ENCODE peak calls at places on chromosomes 11 and 22, in ten cellular contexts. One of them, this sample, is unnamed.

GRCh38 chr11:2098691-2099522 is 40.3 kb downstream of the IGF2 start:
- DNase-seq in heart right ventricle: no peak
- DNase-seq in AG09309: no peak
- DNase-seq in brain microvascular endothelial cell: no peak
- DNase-seq in MM.1S: no peak
- DNase-seq in astrocyte of the spinal cord: no peak
- DNase-seq in NB4: no peak
- DNase-seq in CD8-positive, alpha-beta T cell: no peak
- DNase-seq in ovary: no peak
- DNase-seq in DND-41: no peak
- DNase-seq in this sample: no peak

GRCh38 chr11:45872513-45873356 is 12.7 kb upstream of the MAPK8IP1 start:
- DNase-seq in NB4: peak
- DNase-seq in CD8-positive, alpha-beta T cell: peak
- DNase-seq in AG09309: peak
- DNase-seq in heart right ventricle: peak
- DNase-seq in ovary: no peak
- DNase-seq in brain microvascular endothelial cell: peak
- DNase-seq in MM.1S: no peak
- DNase-seq in astrocyte of the spinal cord: peak
- DNase-seq in DND-41: peak
- DNase-seq in this sample: no peak

GRCh38 chr11:125351868-125352250 is 144.2 kb downstream of the FEZ1 start:
- DNase-seq in CD8-positive, alpha-beta T cell: no peak
- DNase-seq in ovary: no peak
- DNase-seq in astrocyte of the spinal cord: no peak
- DNase-seq in brain microvascular endothelial cell: no peak
- DNase-seq in heart right ventricle: no peak
- DNase-seq in MM.1S: no peak
- DNase-seq in AG09309: no peak
- DNase-seq in NB4: no peak
- DNase-seq in DND-41: no peak
- DNase-seq in this sample: no peak

GRCh38 chr11:44611687-44612437 is 46.4 kb downstream of the CD82 start:
- DNase-seq in NB4: no peak
- DNase-seq in brain microvascular endothelial cell: no peak
- DNase-seq in CD8-positive, alpha-beta T cell: peak
- DNase-seq in ovary: no peak
- DNase-seq in astrocyte of the spinal cord: no peak
- DNase-seq in DND-41: no peak
- DNase-seq in MM.1S: no peak
- DNase-seq in AG09309: no peak
- DNase-seq in heart right ventricle: no peak
- DNase-seq in this sample: peak

GRCh38 chr11:134780486-134781155 is 368.6 kb upstream of the B3GAT1 start:
- DNase-seq in DND-41: no peak
- DNase-seq in heart right ventricle: no peak
- DNase-seq in ovary: no peak
- DNase-seq in brain microvascular endothelial cell: peak
- DNase-seq in MM.1S: no peak
- DNase-seq in CD8-positive, alpha-beta T cell: no peak
- DNase-seq in astrocyte of the spinal cord: no peak
- DNase-seq in NB4: no peak
- DNase-seq in AG09309: no peak
- DNase-seq in this sample: no peak

GRCh38 chr11:78256962-78257361 is 68.2 kb downstream of the USP35 start:
- DNase-seq in ovary: peak
- DNase-seq in MM.1S: no peak
- DNase-seq in DND-41: no peak
- DNase-seq in NB4: peak
- DNase-seq in CD8-positive, alpha-beta T cell: no peak
- DNase-seq in astrocyte of the spinal cord: peak
- DNase-seq in heart right ventricle: peak
- DNase-seq in brain microvascular endothelial cell: peak
- DNase-seq in AG09309: peak
- DNase-seq in this sample: no peak

GRCh38 chr11:59273008-59273841 is 60.5 kb upstream of the MPEG1 start:
- DNase-seq in ovary: no peak
- DNase-seq in AG09309: no peak
- DNase-seq in heart right ventricle: no peak
- DNase-seq in MM.1S: peak
- DNase-seq in DND-41: no peak
- DNase-seq in CD8-positive, alpha-beta T cell: no peak
- DNase-seq in NB4: peak
- DNase-seq in astrocyte of the spinal cord: no peak
- DNase-seq in brain microvascular endothelial cell: no peak
- DNase-seq in this sample: peak

GRCh38 chr11:23124996-23125395 is 264.7 kb upstream of the CCDC179 start:
- DNase-seq in ovary: no peak
- DNase-seq in CD8-positive, alpha-beta T cell: no peak
- DNase-seq in heart right ventricle: no peak
- DNase-seq in MM.1S: no peak
- DNase-seq in NB4: no peak
- DNase-seq in AG09309: no peak
- DNase-seq in brain microvascular endothelial cell: no peak
- DNase-seq in astrocyte of the spinal cord: no peak
- DNase-seq in DND-41: no peak
- DNase-seq in this sample: no peak

GRCh38 chr11:67642148-67642475 is 2.5 kb upstream of the TBX10 start:
- DNase-seq in AG09309: no peak
- DNase-seq in astrocyte of the spinal cord: no peak
- DNase-seq in CD8-positive, alpha-beta T cell: no peak
- DNase-seq in MM.1S: no peak
- DNase-seq in DND-41: no peak
- DNase-seq in heart right ventricle: no peak
- DNase-seq in NB4: no peak
- DNase-seq in ovary: no peak
- DNase-seq in brain microvascular endothelial cell: no peak
- DNase-seq in this sample: no peak

GRCh38 chr11:67644472-67645418 is 5.2 kb upstream of the TBX10 start:
- DNase-seq in brain microvascular endothelial cell: no peak
- DNase-seq in MM.1S: no peak
- DNase-seq in CD8-positive, alpha-beta T cell: no peak
- DNase-seq in DND-41: no peak
- DNase-seq in AG09309: no peak
- DNase-seq in NB4: no peak
- DNase-seq in heart right ventricle: no peak
- DNase-seq in ovary: peak
- DNase-seq in astrocyte of the spinal cord: no peak
- DNase-seq in this sample: peak

GRCh38 chr11:67645521-67646457 is 4.7 kb downstream of the ACY3 start:
- DNase-seq in MM.1S: no peak
- DNase-seq in ovary: no peak
- DNase-seq in brain microvascular endothelial cell: no peak
- DNase-seq in NB4: peak
- DNase-seq in heart right ventricle: no peak
- DNase-seq in astrocyte of the spinal cord: no peak
- DNase-seq in CD8-positive, alpha-beta T cell: no peak
- DNase-seq in DND-41: no peak
- DNase-seq in AG09309: no peak
- DNase-seq in this sample: peak

GRCh38 chr11:67642490-67643120 is 3.0 kb upstream of the TBX10 start:
- DNase-seq in AG09309: no peak
- DNase-seq in ovary: no peak
- DNase-seq in heart right ventricle: no peak
- DNase-seq in NB4: no peak
- DNase-seq in brain microvascular endothelial cell: no peak
- DNase-seq in CD8-positive, alpha-beta T cell: no peak
- DNase-seq in DND-41: no peak
- DNase-seq in astrocyte of the spinal cord: no peak
- DNase-seq in MM.1S: no peak
- DNase-seq in this sample: peak

GRCh38 chr11:67644042-67644441 is 4.5 kb upstream of the TBX10 start:
- DNase-seq in brain microvascular endothelial cell: no peak
- DNase-seq in CD8-positive, alpha-beta T cell: no peak
- DNase-seq in DND-41: no peak
- DNase-seq in NB4: peak
- DNase-seq in astrocyte of the spinal cord: no peak
- DNase-seq in MM.1S: no peak
- DNase-seq in heart right ventricle: no peak
- DNase-seq in AG09309: no peak
- DNase-seq in ovary: no peak
- DNase-seq in this sample: no peak
- TF ChIP-seq CTCF in brain microvascular endothelial cell: peak
- TF ChIP-seq CTCF in CD8-positive, alpha-beta T cell: no peak
- TF ChIP-seq CTCF in DND-41: peak
- TF ChIP-seq CTCF in NB4: peak
- TF ChIP-seq CTCF in astrocyte of the spinal cord: peak
- TF ChIP-seq CTCF in MM.1S: peak
- TF ChIP-seq CTCF in heart right ventricle: no peak
- TF ChIP-seq CTCF in AG09309: no peak
- TF ChIP-seq CTCF in ovary: no peak
- TF ChIP-seq CTCF in this sample: peak

DNA sequence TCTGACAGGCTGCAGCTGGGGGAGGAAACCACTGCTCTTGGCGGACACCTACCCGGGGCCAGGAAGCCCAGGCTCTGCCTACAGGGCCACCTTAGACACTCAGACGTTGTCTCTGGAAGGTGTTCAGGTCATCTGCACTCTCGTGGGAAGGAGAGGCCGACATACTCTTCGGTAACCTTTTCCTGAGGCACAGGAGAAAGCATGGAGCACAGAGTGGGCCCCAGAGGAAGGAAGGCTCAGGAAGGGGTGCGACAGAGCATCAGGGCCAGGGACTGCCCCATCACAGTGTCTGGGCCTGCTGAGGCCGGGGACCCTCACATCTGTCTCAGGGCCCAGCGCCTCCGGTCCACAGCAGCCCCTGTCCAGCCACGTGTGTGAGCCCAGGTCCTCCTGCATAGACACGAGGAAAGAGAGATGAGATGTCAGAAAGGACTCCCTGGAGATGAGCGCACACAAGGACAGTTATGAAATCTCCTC is 18.2 kb upstream of the TUB start:
- DNase-seq in AG09309: no peak
- DNase-seq in MM.1S: no peak
- DNase-seq in brain microvascular endothelial cell: no peak
- DNase-seq in CD8-positive, alpha-beta T cell: no peak
- DNase-seq in astrocyte of the spinal cord: no peak
- DNase-seq in ovary: no peak
- DNase-seq in NB4: no peak
- DNase-seq in DND-41: no peak
- DNase-seq in heart right ventricle: no peak
- DNase-seq in this sample: no peak
- H3K4me3 ChIP-seq in AG09309: no peak
- H3K4me3 ChIP-seq in MM.1S: no peak
- H3K4me3 ChIP-seq in brain microvascular endothelial cell: no peak
- H3K4me3 ChIP-seq in CD8-positive, alpha-beta T cell: no peak
- H3K4me3 ChIP-seq in astrocyte of the spinal cord: no peak
- H3K4me3 ChIP-seq in ovary: no peak
- H3K4me3 ChIP-seq in NB4: no peak
- H3K4me3 ChIP-seq in DND-41: no peak
- H3K4me3 ChIP-seq in heart right ventricle: no peak
- H3K4me3 ChIP-seq in this sample: no peak

DNA sequence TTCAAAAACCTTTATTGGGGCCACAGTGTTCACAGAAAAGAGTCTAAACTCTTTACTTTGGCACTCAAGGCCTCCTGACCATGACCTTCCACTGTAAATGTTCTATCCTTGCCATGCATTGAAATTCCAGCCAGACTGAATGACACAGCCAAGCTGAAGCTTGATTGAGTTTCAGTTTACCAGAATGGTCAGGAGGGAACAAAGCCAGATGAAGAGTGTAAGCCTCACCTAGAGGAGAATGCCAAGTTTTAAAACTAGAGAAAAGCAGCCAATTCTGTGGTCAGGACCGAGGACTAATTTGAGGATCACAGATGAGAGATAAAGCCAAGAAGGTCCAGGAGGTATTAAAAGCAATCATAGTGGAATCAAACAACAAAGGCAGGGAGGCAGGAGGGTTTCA is 215.3 kb downstream of the KCNA4 start:
- DNase-seq in AG09309: no peak
- DNase-seq in DND-41: no peak
- DNase-seq in ovary: no peak
- DNase-seq in heart right ventricle: no peak
- DNase-seq in brain microvascular endothelial cell: no peak
- DNase-seq in NB4: no peak
- DNase-seq in astrocyte of the spinal cord: peak
- DNase-seq in MM.1S: no peak
- DNase-seq in CD8-positive, alpha-beta T cell: no peak
- DNase-seq in this sample: no peak
- TF ChIP-seq CTCF in AG09309: no peak
- TF ChIP-seq CTCF in DND-41: no peak
- TF ChIP-seq CTCF in ovary: no peak
- TF ChIP-seq CTCF in heart right ventricle: no peak
- TF ChIP-seq CTCF in brain microvascular endothelial cell: no peak
- TF ChIP-seq CTCF in NB4: no peak
- TF ChIP-seq CTCF in astrocyte of the spinal cord: no peak
- TF ChIP-seq CTCF in MM.1S: no peak
- TF ChIP-seq CTCF in CD8-positive, alpha-beta T cell: no peak
- TF ChIP-seq CTCF in this sample: no peak

GRCh38 chr22:20247010-20247505 is 21.1 kb downstream of the RTN4R start:
- DNase-seq in ovary: peak
- DNase-seq in heart right ventricle: no peak
- DNase-seq in CD8-positive, alpha-beta T cell: no peak
- DNase-seq in DND-41: no peak
- DNase-seq in brain microvascular endothelial cell: peak
- DNase-seq in NB4: peak
- DNase-seq in AG09309: no peak
- DNase-seq in astrocyte of the spinal cord: no peak
- DNase-seq in MM.1S: no peak
- DNase-seq in this sample: peak

GRCh38 chr22:20244744-20245576 is 23.2 kb downstream of the RTN4R start:
- DNase-seq in astrocyte of the spinal cord: no peak
- DNase-seq in heart right ventricle: no peak
- DNase-seq in AG09309: no peak
- DNase-seq in NB4: peak
- DNase-seq in brain microvascular endothelial cell: no peak
- DNase-seq in ovary: no peak
- DNase-seq in MM.1S: no peak
- DNase-seq in CD8-positive, alpha-beta T cell: peak
- DNase-seq in DND-41: peak
- DNase-seq in this sample: peak

GRCh38 chr22:20244250-20244648 is 23.9 kb downstream of the RTN4R start:
- DNase-seq in ovary: no peak
- DNase-seq in heart right ventricle: no peak
- DNase-seq in CD8-positive, alpha-beta T cell: no peak
- DNase-seq in MM.1S: no peak
- DNase-seq in AG09309: no peak
- DNase-seq in NB4: no peak
- DNase-seq in DND-41: no peak
- DNase-seq in astrocyte of the spinal cord: no peak
- DNase-seq in brain microvascular endothelial cell: no peak
- DNase-seq in this sample: no peak

GRCh38 chr22:20246368-20247009 is 21.6 kb downstream of the RTN4R start:
- DNase-seq in brain microvascular endothelial cell: no peak
- DNase-seq in AG09309: no peak
- DNase-seq in ovary: no peak
- DNase-seq in MM.1S: no peak
- DNase-seq in DND-41: no peak
- DNase-seq in CD8-positive, alpha-beta T cell: no peak
- DNase-seq in astrocyte of the spinal cord: no peak
- DNase-seq in NB4: no peak
- DNase-seq in heart right ventricle: no peak
- DNase-seq in this sample: no peak

DNA sequence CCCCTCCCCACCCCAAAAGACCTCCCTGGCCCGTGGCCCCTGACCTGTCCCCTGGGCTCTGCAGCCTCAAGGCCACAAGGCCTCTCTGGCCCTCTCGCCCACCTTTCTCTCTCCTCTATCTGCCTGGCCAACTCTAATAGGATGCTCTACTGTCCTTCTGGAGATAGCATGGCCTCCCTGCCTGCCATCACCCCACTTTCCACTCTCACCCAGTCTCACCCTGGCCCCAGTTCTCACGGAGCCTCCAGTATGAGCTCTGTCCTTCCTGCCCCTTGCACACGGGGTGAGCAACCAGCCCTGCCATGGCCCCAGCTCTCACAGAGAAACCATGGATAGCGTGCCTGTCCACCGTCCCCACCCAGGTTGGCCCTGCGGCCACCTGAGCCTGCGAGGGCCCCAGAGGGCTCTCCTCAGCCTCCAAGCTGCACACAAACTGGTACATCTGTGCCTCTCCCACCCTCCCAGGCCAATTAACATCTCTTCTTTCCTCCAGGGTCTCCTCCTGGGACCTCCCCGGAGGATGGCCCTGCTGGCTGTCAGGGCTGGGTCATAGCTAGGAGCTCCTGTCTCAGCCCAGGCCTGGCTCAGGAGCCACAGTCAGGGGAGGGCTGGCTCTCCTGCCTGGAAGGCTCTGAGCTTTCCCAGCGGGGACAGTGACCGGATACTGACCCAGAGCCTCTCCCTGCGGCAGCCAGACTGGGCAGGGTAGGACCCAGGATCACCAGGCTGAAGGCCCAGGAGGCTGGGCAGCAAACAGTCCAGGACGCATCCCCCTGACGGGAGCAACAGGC is 22.3 kb downstream of the RTN4R start:
- DNase-seq in CD8-positive, alpha-beta T cell: no peak
- DNase-seq in NB4: no peak
- DNase-seq in astrocyte of the spinal cord: no peak
- DNase-seq in brain microvascular endothelial cell: no peak
- DNase-seq in DND-41: no peak
- DNase-seq in heart right ventricle: no peak
- DNase-seq in MM.1S: no peak
- DNase-seq in AG09309: no peak
- DNase-seq in ovary: no peak
- DNase-seq in this sample: no peak
- H3K4me3 ChIP-seq in CD8-positive, alpha-beta T cell: peak
- H3K4me3 ChIP-seq in NB4: no peak
- H3K4me3 ChIP-seq in astrocyte of the spinal cord: no peak
- H3K4me3 ChIP-seq in brain microvascular endothelial cell: no peak
- H3K4me3 ChIP-seq in DND-41: no peak
- H3K4me3 ChIP-seq in heart right ventricle: no peak
- H3K4me3 ChIP-seq in MM.1S: no peak
- H3K4me3 ChIP-seq in AG09309: no peak
- H3K4me3 ChIP-seq in ovary: no peak
- H3K4me3 ChIP-seq in this sample: no peak

This sample was measured in GM06990.